ENCODE peak calls at places on chromosome 16, in six cellular contexts. A is IMR-90; T is stimulated activated CD8-positive, alpha-beta memory T cell treated with anti-CD3 and anti-CD28 coated beads, Interleukin-15, amount 100 ng/mL, for 1 hour; B is iPS DF 6.9; M is activated CD8-positive, alpha-beta memory T cell treated with anti-CD3 and anti-CD28 coated beads, Interleukin-2, amount 10 ng/mL, durations not matched to agents 7 days and 5 days; J is HCT116. H is an unnamed sample.

GRCh38 chr16:82470506-82471196 is 156.1 kb upstream of the CDH13 start:
- DNase-seq in A (no peak), T (no peak), B (no peak), M (no peak), J (no peak), H (no peak)

GRCh38 chr16:67869653-67870052 is 3.2 kb upstream of the EDC4 start:
- DNase-seq in A (no peak), T (no peak), B (no peak), M (no peak), J (no peak), H (no peak)

GRCh38 chr16:306911-307370 is 24.0 kb downstream of the PDIA2 start:
- DNase-seq in A (no peak), T (no peak), B (no peak), M (no peak), J (no peak), H (no peak)

GRCh38 chr16:54287758-54288591 is 1.4 kb upstream of the IRX3 start:
- DNase-seq in A (no peak), T (no peak), B (no peak), M (no peak), J (no peak), H (no peak)

GRCh38 chr16:66585477-66586239 is 6.4 kb downstream of the CMTM2 start:
- DNase-seq in A (no peak), T (no peak), B (no peak), M (no peak), J (no peak), H (no peak)

GRCh38 chr16:61575617-61576016 is 460.6 kb downstream of the CDH8 start:
- DNase-seq in A (no peak), T (no peak), B (no peak), M (no peak), J (no peak), H (no peak)

GRCh38 chr16:24255446-24256352 is at the start of gene CACNG3:
- DNase-seq in A (peak), T (peak), B (peak), M (peak), J (no peak), H (peak)

GRCh38 chr16:47876494-47876893 is 279.3 kb downstream of the ABCC12 start:
- DNase-seq in A (no peak), T (no peak), B (no peak), M (no peak), J (no peak), H (no peak)

GRCh38 chr16:88468289-88469129 is 15.4 kb downstream of the ZFPM1 start:
- DNase-seq in A (peak), T (no peak), B (peak), M (no peak), J (peak), H (no peak)

GRCh38 chr16:50293041-50293783 is 26.9 kb downstream of the ADCY7 start:
- DNase-seq in A (no peak), T (no peak), B (no peak), M (no peak), J (no peak), H (no peak)

GRCh38 chr16:72481419-72481818 is 309.5 kb upstream of the PMFBP1 start:
- DNase-seq in A (no peak), T (no peak), B (no peak), M (no peak), J (no peak), H (peak)

GRCh38 chr16:83272843-83273242 is 534.9 kb upstream of the HSBP1 start:
- DNase-seq in A (no peak), T (no peak), B (no peak), M (no peak), J (no peak), H (no peak)

GRCh38 chr16:87255866-87256265 is 61.3 kb downstream of the C16orf95 start:
- DNase-seq in A (no peak), T (no peak), B (no peak), M (no peak), J (no peak), H (no peak)

GRCh38 chr16:85553436-85554113 is 59.5 kb upstream of the GSE1 start:
- DNase-seq in A (peak), T (no peak), B (no peak), M (peak), J (peak), H (peak)

GRCh38 chr16:1871974-1872635 is at the start of gene MEIOB:
- DNase-seq in A (no peak), T (peak), B (peak), M (no peak), J (no peak), H (peak)

GRCh38 chr16:78507576-78507975 is 408.1 kb downstream of the WWOX start:
- DNase-seq in A (no peak), T (no peak), B (no peak), M (no peak), J (no peak), H (no peak)

GRCh38 chr16:62869837-62870236 is 833.6 kb upstream of the CDH8 start:
- DNase-seq in A (no peak), T (no peak), B (no peak), M (no peak), J (no peak), H (no peak)

GRCh38 chr16:68395806-68396205 is 52.5 kb downstream of the SMPD3 start:
- DNase-seq in A (no peak), T (no peak), B (no peak), M (no peak), J (no peak), H (no peak)

GRCh38 chr16:75472908-75473877 is 8.7 kb upstream of the TMEM170A start:
- DNase-seq in A (no peak), T (no peak), B (no peak), M (no peak), J (no peak), H (no peak)

GRCh38 chr16:77898671-77899211 is 110.4 kb downstream of the VAT1L start:
- DNase-seq in A (peak), T (no peak), B (no peak), M (no peak), J (no peak), H (peak)

GRCh38 chr16:31875112-31875803 is 1.7 kb downstream of the ZNF267 start:
- DNase-seq in A (peak), T (no peak), B (no peak), M (peak), J (no peak), H (peak)

GRCh38 chr16:84677017-84677803 is 22.6 kb upstream of the USP10 start:
- DNase-seq in A (peak), T (no peak), B (no peak), M (no peak), J (no peak), H (no peak)

GRCh38 chr16:70788668-70789161 is 12.2 kb downstream of the VAC14 start:
- DNase-seq in A (peak), T (no peak), B (no peak), M (no peak), J (no peak), H (no peak)

GRCh38 chr16:87487361-87487924 is 5.4 kb downstream of the ZCCHC14 start:
- DNase-seq in A (no peak), T (no peak), B (peak), M (no peak), J (peak), H (peak)

GRCh38 chr16:70157477-70158260 is 15.9 kb upstream of the CLEC18C start:
- DNase-seq in A (no peak), T (no peak), B (no peak), M (no peak), J (no peak), H (no peak)

GRCh38 chr16:87368029-87368765 is 15.4 kb downstream of the FBXO31 start:
- DNase-seq in A (no peak), T (no peak), B (no peak), M (no peak), J (no peak), H (no peak)

GRCh38 chr16:68884391-68884790 is 41.1 kb downstream of the TANGO6 start:
- DNase-seq in A (no peak), T (no peak), B (no peak), M (no peak), J (no peak), H (no peak)

GRCh38 chr16:68444058-68444657 is 4.2 kb downstream of the SMPD3 start:
- DNase-seq in A (peak), T (no peak), B (peak), M (peak), J (no peak), H (peak)

GRCh38 chr16:57844416-57845030 is 42.2 kb upstream of the KIFC3 start:
- DNase-seq in A (no peak), T (no peak), B (no peak), M (no peak), J (no peak), H (no peak)

GRCh38 chr16:12896562-12896961 is 4.8 kb upstream of the SHISA9 start:
- DNase-seq in A (no peak), T (no peak), B (no peak), M (no peak), J (peak), H (peak)

GRCh38 chr16:26816885-26817571 is 249.7 kb upstream of the C16orf82 start:
- DNase-seq in A (peak), T (no peak), B (no peak), M (peak), J (no peak), H (no peak)

GRCh38 chr16:58615280-58615679 is 14.3 kb downstream of the CNOT1 start:
- DNase-seq in A (peak), T (no peak), B (no peak), M (no peak), J (no peak), H (peak)

GRCh38 chr16:14464192-14464591 is 165.9 kb downstream of the PARN start:
- DNase-seq in A (no peak), T (no peak), B (no peak), M (no peak), J (no peak), H (no peak)

GRCh38 chr16:67445913-67446907 is 15.3 kb downstream of the HSD11B2 start:
- DNase-seq in A (no peak), T (no peak), B (no peak), M (no peak), J (no peak), H (no peak)

GRCh38 chr16:70430667-70431536 is 8.0 kb downstream of the ST3GAL2 start:
- DNase-seq in A (peak), T (no peak), B (no peak), M (peak), J (no peak), H (no peak)

GRCh38 chr16:23781176-23781575 is 26.4 kb downstream of the CHP2 start:
- DNase-seq in A (no peak), T (no peak), B (no peak), M (no peak), J (no peak), H (no peak)

GRCh38 chr16:77223184-77223583 is 24.0 kb downstream of the SYCE1L start:
- DNase-seq in A (no peak), T (no peak), B (peak), M (peak), J (no peak), H (no peak)

GRCh38 chr16:89370081-89370511 is 120.3 kb downstream of the ANKRD11 start:
- DNase-seq in A (peak), T (no peak), B (no peak), M (no peak), J (no peak), H (no peak)

H was measured in cardiac fibroblast.